ENCODE peak calls at places on chromosomes 7 and 10, in five cellular contexts. L is H1, A is IMR-90, D is mesenchymal stem cell, P is trophoblast cell. I is an unnamed sample.

GRCh38 chr10:82544377-82544776 is 669.4 kb downstream of the NRG3 start:
- DNase-seq in L (no peak), A (no peak), D (no peak), P (no peak), I (no peak)

GRCh38 chr10:119270893-119271361 is 63.6 kb downstream of the GRK5 start:
- DNase-seq in P (peak), L (no peak), D (no peak), A (peak), I (no peak)

GRCh38 chr7:107228291-107228690 is 59.5 kb downstream of the HBP1 start:
- DNase-seq in D (no peak), A (peak), P (no peak), L (no peak), I (no peak)

GRCh38 chr7:112422842-112423496 is 27.3 kb upstream of the IFRD1 start:
- DNase-seq in L (peak), P (peak), A (peak), D (peak), I (peak)

GRCh38 chr7:151309306-151309705 is 32.3 kb upstream of the NUB1 start:
- DNase-seq in D (peak), A (peak), L (no peak), P (no peak), I (no peak)

GRCh38 chr7:12490105-12490688 is 80.3 kb upstream of the SCIN start:
- DNase-seq in L (no peak), D (peak), A (peak), P (peak), I (no peak)

GRCh38 chr10:51999089-51999488 is 299.7 kb upstream of the CSTF2T start:
- DNase-seq in D (no peak), P (no peak), A (no peak), L (no peak), I (no peak)

GRCh38 chr7:29106128-29106988 is 40.0 kb downstream of the CPVL start:
- DNase-seq in L (peak), P (peak), A (peak), D (peak), I (peak)

GRCh38 chr10:60099998-60100747 is 193.8 kb upstream of the CCDC6 start:
- DNase-seq in L (no peak), P (peak), D (peak), A (peak), I (peak)

GRCh38 chr10:92574545-92575377 is 868 bp upstream of the IDE start:
- DNase-seq in P (peak), D (no peak), A (peak), L (no peak), I (peak)

GRCh38 chr7:16241017-16241416 is 180.3 kb downstream of the CRPPA start:
- DNase-seq in A (no peak), P (no peak), D (no peak), L (no peak), I (no peak)

GRCh38 chr7:23533160-23533559 is 1.4 kb upstream of the TRA2A start:
- DNase-seq in A (no peak), D (no peak), P (no peak), L (no peak), I (no peak)

GRCh38 chr7:101926265-101926664 is 108.8 kb downstream of the CUX1 start:
- DNase-seq in L (no peak), A (no peak), D (no peak), P (no peak), I (no peak)

GRCh38 chr7:159122276-159122675 is 22.4 kb downstream of the VIPR2 start:
- DNase-seq in D (no peak), P (no peak), A (no peak), L (no peak), I (no peak)

GRCh38 chr10:126006906-126007305 is 110.5 kb downstream of the FANK1 start:
- DNase-seq in D (no peak), A (no peak), P (no peak), L (no peak), I (no peak)

GRCh38 chr7:139681463-139681755 is 96.4 kb downstream of the HIPK2 start:
- DNase-seq in A (no peak), L (no peak), P (no peak), D (no peak), I (no peak)

GRCh38 chr7:116601426-116601825 is 70.6 kb upstream of the MET start:
- DNase-seq in L (no peak), A (no peak), P (no peak), D (no peak), I (no peak)

GRCh38 chr7:150322833-150323681 is at the start of the genes ACTR3C and LRRC61:
- DNase-seq in D (no peak), L (peak), A (no peak), P (peak), I (no peak)

DNA sequence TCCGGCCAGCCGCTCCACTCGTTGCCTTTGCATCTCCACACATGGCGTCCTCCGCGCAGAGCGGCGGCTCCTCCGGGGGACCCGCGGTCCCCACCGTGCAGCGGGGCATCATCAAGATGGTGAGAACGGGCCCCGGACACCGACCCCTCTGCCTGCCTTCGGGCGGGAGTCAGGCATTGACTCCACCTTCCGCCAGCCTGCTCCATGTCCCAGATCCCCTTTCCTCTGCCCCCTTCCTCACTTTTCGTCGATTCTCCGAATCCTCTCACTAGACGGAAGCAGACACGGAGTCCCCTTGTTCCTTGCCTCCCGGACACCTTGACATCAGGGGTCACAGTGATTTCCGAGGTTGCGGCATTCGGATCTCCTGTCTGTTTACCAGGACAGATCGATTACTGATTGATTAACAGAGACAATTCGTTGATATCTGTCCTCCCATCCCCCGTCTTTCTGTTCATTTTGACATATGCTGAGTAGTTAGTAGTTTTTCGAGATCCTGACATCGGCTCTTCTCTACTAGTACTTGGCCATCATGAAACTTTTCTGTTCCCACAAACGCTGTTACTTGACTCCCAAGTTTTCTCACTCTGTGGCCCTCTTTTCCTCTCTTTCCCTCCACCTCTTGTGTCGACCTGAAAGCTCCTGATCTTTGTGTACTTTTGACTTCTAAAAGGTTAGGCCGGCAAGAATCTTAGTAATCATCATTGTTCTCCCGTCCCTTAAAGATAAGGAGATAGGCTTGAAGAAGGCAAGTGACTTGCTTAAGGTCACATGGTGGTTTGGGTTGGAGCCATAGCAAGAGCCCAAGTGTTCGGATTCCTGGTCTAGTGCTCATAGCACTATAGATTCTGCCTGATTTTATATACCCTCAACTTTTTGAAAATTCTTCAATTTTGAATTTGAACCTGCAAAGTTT is 597 bp downstream of the SND1 start:
- DNase-seq in P (peak), D (peak), A (peak), L (no peak), I (no peak)
- H3K4ac ChIP-seq in P (peak), D (peak), A (peak), L (no peak), I (no peak)

GRCh38 chr7:80184693-80185092 is 50.1 kb downstream of the GNAI1 start:
- DNase-seq in P (peak), L (no peak), A (no peak), D (no peak), I (no peak)

GRCh38 chr7:80183900-80184685 is 49.5 kb downstream of the GNAI1 start:
- DNase-seq in L (no peak), D (no peak), P (no peak), A (no peak), I (no peak)

GRCh38 chr7:80187279-80187678 is 52.6 kb downstream of the GNAI1 start:
- DNase-seq in P (no peak), A (no peak), L (no peak), D (no peak), I (no peak)

GRCh38 chr7:80186721-80187120 is 52.1 kb downstream of the GNAI1 start:
- DNase-seq in L (no peak), A (no peak), D (no peak), P (no peak), I (no peak)

GRCh38 chr7:80185571-80185970 is 50.9 kb downstream of the GNAI1 start:
- DNase-seq in D (peak), L (no peak), P (peak), A (no peak), I (no peak)
- H4K91ac ChIP-seq in D (no peak), L (no peak), P (no peak), A (no peak), I (no peak)

DNA sequence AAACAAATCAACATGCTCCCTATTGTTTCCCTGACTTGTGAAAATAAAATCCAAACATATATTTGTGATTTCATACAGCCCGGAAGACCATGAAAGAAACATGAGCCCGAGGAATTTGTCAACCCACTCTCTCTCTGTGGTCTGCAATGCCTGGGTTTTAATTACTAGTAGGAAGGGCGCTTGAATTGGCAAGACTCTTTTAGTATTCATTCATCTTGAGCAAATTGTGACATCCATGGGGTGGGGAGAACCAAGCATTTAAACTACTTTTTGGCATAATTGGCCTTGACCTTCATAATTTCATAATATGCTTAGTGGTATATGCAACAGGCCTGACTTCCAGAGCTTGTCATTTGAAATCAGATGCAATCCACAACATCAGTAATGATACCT is 142.4 kb upstream of the BMPER start:
- DNase-seq in P (no peak), A (no peak), D (no peak), L (no peak), I (no peak)
- H3K4me3 ChIP-seq in P (no peak), A (no peak), D (no peak), L (no peak), I (no peak)

GRCh38 chr10:72328829-72329204 is 25.9 kb downstream of the DNAJB12 start:
- DNase-seq in A (no peak), D (no peak), P (no peak), L (no peak), I (no peak)

GRCh38 chr10:72331575-72332422 is 22.9 kb downstream of the DNAJB12 start:
- DNase-seq in P (peak), A (peak), D (peak), L (peak), I (peak)

GRCh38 chr10:72329290-72330058 is 25.2 kb downstream of the DNAJB12 start:
- DNase-seq in D (no peak), A (no peak), L (no peak), P (no peak), I (no peak)

GRCh38 chr10:72330059-72330426 is 24.7 kb downstream of the DNAJB12 start:
- DNase-seq in A (no peak), D (no peak), P (no peak), L (no peak), I (no peak)

DNA sequence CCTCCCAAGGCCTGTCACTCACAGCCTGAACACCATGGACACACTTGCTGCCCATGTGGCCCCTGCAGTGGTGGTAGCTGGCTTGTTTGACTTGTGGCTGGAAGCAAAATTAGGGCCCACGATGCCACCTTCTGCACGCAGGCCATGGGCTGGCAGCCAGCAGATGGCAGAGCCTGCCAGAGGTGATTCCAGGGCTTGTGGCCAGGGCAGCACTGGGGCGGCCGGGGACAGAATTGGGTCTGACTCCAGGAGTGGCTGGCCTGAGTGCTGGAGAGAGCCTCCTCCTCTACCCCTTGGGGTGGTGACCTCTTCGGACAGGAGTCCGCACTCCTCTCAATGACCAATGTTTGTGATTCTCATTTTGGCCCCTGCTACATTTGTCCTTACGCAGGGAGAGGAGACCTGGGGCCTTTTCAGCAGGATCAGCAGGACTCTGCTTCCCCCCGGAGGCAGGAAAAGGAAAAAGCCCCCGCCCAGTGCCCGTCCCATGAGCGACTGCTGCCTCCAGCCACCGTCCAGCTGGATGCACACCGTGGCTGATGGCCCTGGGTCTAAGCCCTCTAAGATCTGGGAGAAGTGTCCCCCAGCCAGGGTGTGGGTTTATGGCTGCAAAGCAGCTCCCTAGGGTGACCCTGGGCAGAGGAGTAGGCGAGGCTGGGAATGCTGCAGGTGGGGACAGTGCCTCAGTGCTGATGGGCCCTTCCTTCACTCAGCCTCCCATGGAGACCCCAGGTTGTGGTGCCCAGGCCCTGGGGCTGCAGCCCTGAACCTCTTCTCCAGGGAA is 26.5 kb downstream of the DNAJB12 start:
- DNase-seq in P (peak), D (peak), A (peak), L (no peak), I (no peak)
- H3K4ac ChIP-seq in P (no peak), D (peak), A (peak), L (no peak), I (peak)

GRCh38 chr7:142364551-142364950 is 106.7 kb upstream of the PRSS58 start:
- DNase-seq in P (no peak), D (no peak), A (no peak), L (no peak), I (no peak)
- H4K91ac ChIP-seq in P (no peak), D (no peak), A (no peak), L (peak), I (no peak)

GRCh38 chr10:68902382-68902781 is 1.3 kb downstream of the DDX50 start:
- DNase-seq in A (no peak), L (no peak), D (no peak), P (no peak), I (no peak)

GRCh38 chr10:68901106-68901927 is at the start of gene DDX50:
- DNase-seq in P (peak), A (peak), D (peak), L (peak), I (peak)

GRCh38 chr10:68899186-68899745 is 1.8 kb upstream of the DDX50 start:
- DNase-seq in A (no peak), L (no peak), D (no peak), P (no peak), I (no peak)

GRCh38 chr10:68897336-68897741 is 3.8 kb upstream of the DDX50 start:
- DNase-seq in P (peak), L (no peak), A (peak), D (peak), I (peak)

DNA sequence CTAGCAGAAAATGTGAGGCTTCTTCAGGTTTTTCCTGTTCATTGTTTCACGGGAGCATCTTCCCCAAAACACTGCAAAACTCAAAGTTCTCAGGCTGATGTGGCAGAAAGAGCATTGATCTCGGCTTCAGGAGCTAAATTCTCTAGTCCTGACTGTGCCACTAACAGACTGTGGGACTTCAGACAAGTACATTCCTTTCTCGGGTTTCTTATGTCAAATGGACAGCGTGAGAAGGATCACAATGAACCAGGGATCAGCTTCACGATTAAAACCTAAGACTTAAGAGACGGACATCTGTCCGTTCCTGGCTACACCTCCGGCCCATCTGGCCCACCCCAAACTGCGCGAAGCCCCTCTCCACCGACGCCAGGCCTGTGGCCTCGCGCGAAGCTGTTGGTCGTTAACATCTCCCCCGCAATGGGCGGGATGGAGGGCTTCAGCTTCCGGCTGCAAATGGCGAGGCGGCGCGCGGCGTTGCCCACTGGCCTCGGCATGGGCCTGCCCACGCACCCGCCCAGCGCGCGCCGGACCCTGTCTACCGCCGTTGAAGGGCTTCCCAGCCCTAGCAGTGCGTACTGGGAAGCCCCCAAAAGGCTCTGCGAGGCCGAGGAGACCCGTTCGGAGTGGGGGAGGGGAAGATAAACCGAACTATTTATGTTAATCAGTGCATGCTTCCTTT is 549 bp upstream of the DDX50 start:
- DNase-seq in D (peak), P (peak), L (no peak), A (peak), I (no peak)
- H3K4me3 ChIP-seq in D (peak), P (peak), L (peak), A (peak), I (peak)